ENCODE peak calls at places on chromosome 17, in five cellular contexts. One of them, this sample, is unnamed.

GRCh38 chr17:28193241-28193640 is 125.8 kb upstream of the TMEM97 start:
- DNase-seq in cardiac muscle cell: no peak
- DNase-seq in colonic mucosa: peak; percentile 27
- DNase-seq in transverse colon: peak; percentile 21
- DNase-seq in heart right ventricle: peak; percentile 4
- DNase-seq in this sample: peak; percentile 42

GRCh38 chr17:51336112-51336822 is 75.9 kb downstream of the UTP18 start:
- DNase-seq in colonic mucosa: no peak
- DNase-seq in transverse colon: no peak
- DNase-seq in heart right ventricle: no peak
- DNase-seq in cardiac muscle cell: no peak
- DNase-seq in this sample: no peak

GRCh38 chr17:44628234-44629188 is 27.8 kb upstream of the MEIOC start:
- DNase-seq in heart right ventricle: peak; percentile 66
- DNase-seq in cardiac muscle cell: peak; percentile 69
- DNase-seq in colonic mucosa: peak; percentile 25
- DNase-seq in transverse colon: no peak
- DNase-seq in this sample: peak; percentile 71

GRCh38 chr17:42547001-42547461 is 5.7 kb upstream of the HSD17B1 start:
- DNase-seq in heart right ventricle: no peak
- DNase-seq in transverse colon: no peak
- DNase-seq in colonic mucosa: no peak
- DNase-seq in cardiac muscle cell: no peak
- DNase-seq in this sample: no peak

GRCh38 chr17:64056269-64057005 is 36.0 kb upstream of the ICAM2 start:
- DNase-seq in heart right ventricle: no peak
- DNase-seq in cardiac muscle cell: no peak
- DNase-seq in transverse colon: peak; percentile 27
- DNase-seq in colonic mucosa: no peak
- DNase-seq in this sample: no peak

GRCh38 chr17:72349508-72350472 is 229.0 kb downstream of the SOX9 start:
- DNase-seq in heart right ventricle: no peak
- DNase-seq in cardiac muscle cell: no peak
- DNase-seq in transverse colon: no peak
- DNase-seq in colonic mucosa: no peak
- DNase-seq in this sample: no peak

GRCh38 chr17:2253768-2254406 is 49.7 kb downstream of the SMG6 start:
- DNase-seq in colonic mucosa: no peak
- DNase-seq in heart right ventricle: no peak
- DNase-seq in transverse colon: no peak
- DNase-seq in cardiac muscle cell: no peak
- DNase-seq in this sample: no peak

GRCh38 chr17:63568563-63568962 is 18.3 kb downstream of the DCAF7 start:
- DNase-seq in cardiac muscle cell: no peak
- DNase-seq in colonic mucosa: no peak
- DNase-seq in heart right ventricle: no peak
- DNase-seq in transverse colon: no peak
- DNase-seq in this sample: no peak

GRCh38 chr17:8630227-8630801 is at the start of gene MYH10:
- DNase-seq in transverse colon: peak; percentile 15
- DNase-seq in heart right ventricle: no peak
- DNase-seq in colonic mucosa: no peak
- DNase-seq in cardiac muscle cell: no peak
- DNase-seq in this sample: peak; percentile 26

GRCh38 chr17:2017274-2017941 is 7.7 kb downstream of the RTN4RL1 start:
- DNase-seq in colonic mucosa: no peak
- DNase-seq in heart right ventricle: no peak
- DNase-seq in cardiac muscle cell: no peak
- DNase-seq in transverse colon: no peak
- DNase-seq in this sample: no peak

GRCh38 chr17:82737981-82738877 is 2.8 kb downstream of the FN3K start:
- DNase-seq in heart right ventricle: peak; percentile 85
- DNase-seq in transverse colon: no peak
- DNase-seq in colonic mucosa: no peak
- DNase-seq in cardiac muscle cell: peak; percentile 56
- DNase-seq in this sample: peak; percentile 92

GRCh38 chr17:21161498-21162393 is 35.0 kb downstream of the DHRS7B start:
- DNase-seq in cardiac muscle cell: peak; percentile 64
- DNase-seq in heart right ventricle: no peak
- DNase-seq in transverse colon: no peak
- DNase-seq in colonic mucosa: no peak
- DNase-seq in this sample: no peak

GRCh38 chr17:60506312-60506711 is 19.7 kb downstream of the APPBP2 start:
- DNase-seq in cardiac muscle cell: peak; percentile 53
- DNase-seq in heart right ventricle: no peak
- DNase-seq in transverse colon: no peak
- DNase-seq in colonic mucosa: no peak
- DNase-seq in this sample: no peak

GRCh38 chr17:43556292-43556691 is 10.2 kb upstream of the ETV4 start:
- DNase-seq in heart right ventricle: no peak
- DNase-seq in transverse colon: peak; percentile 79
- DNase-seq in cardiac muscle cell: peak; percentile 32
- DNase-seq in colonic mucosa: peak; percentile 79
- DNase-seq in this sample: no peak

GRCh38 chr17:57584050-57584551 is 161.0 kb downstream of the CCDC182 start:
- DNase-seq in cardiac muscle cell: peak; percentile 13
- DNase-seq in colonic mucosa: no peak
- DNase-seq in heart right ventricle: no peak
- DNase-seq in transverse colon: no peak
- DNase-seq in this sample: no peak

GRCh38 chr17:58224315-58224714 is 5.3 kb upstream of the MKS1 start:
- DNase-seq in colonic mucosa: no peak
- DNase-seq in transverse colon: no peak
- DNase-seq in cardiac muscle cell: peak; percentile 55
- DNase-seq in heart right ventricle: no peak
- DNase-seq in this sample: no peak

GRCh38 chr17:6558276-6558675 is 1.9 kb upstream of the PITPNM3 start:
- DNase-seq in heart right ventricle: no peak
- DNase-seq in colonic mucosa: no peak
- DNase-seq in transverse colon: no peak
- DNase-seq in cardiac muscle cell: no peak
- DNase-seq in this sample: no peak

GRCh38 chr17:2383628-2384167 is 17.2 kb downstream of the MNT start:
- DNase-seq in heart right ventricle: no peak
- DNase-seq in transverse colon: no peak
- DNase-seq in cardiac muscle cell: no peak
- DNase-seq in colonic mucosa: no peak
- DNase-seq in this sample: no peak

DNA sequence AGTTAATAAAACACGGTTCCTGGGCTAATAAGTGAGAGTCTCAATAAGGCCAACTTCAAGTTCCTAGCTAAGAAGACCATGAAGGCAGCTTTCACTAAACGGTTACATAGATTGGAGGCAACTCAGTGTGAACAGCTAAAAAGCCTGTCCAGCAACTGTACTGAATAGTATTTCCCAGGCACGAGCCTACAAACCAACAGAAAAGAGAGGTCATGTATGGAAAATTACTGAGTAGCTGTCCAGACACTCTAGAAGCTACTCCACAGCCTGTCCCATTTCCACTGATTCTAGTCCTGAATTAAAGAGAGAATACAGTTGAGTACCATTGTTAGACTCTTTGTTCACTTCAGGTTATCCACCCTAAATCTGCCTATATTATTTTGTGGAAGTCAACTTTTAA is 36.5 kb upstream of the C17orf78 start:
- DNase-seq in cardiac muscle cell: peak; percentile 8
- DNase-seq in transverse colon: no peak
- DNase-seq in heart right ventricle: no peak
- DNase-seq in colonic mucosa: no peak
- DNase-seq in this sample: no peak
- TF ChIP-seq CTCF in cardiac muscle cell: no peak
- TF ChIP-seq CTCF in transverse colon: no peak
- TF ChIP-seq CTCF in heart right ventricle: no peak
- TF ChIP-seq CTCF in colonic mucosa: no peak
- TF ChIP-seq CTCF in this sample: no peak

DNA sequence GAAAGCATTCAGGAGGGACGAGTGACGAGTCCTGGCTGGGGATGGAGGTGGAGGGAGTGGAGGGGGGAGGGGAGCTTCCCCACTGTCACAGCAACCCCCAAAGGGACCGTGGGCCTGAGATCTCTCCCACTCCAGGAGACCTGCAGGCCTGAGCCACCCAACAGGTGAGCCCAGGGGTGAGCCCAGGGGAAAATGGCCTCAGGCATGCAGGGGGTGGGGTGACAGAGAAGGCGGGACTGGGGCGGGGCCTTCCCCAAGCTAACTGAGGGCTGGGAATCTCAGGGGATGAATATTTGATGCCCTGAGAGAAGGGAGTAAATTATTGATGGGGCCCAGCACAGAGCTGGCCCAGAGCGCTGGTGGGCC is 2.4 kb downstream of the USH1G start:
- DNase-seq in heart right ventricle: no peak
- DNase-seq in cardiac muscle cell: no peak
- DNase-seq in colonic mucosa: no peak
- DNase-seq in transverse colon: no peak
- DNase-seq in this sample: no peak
- H3K27me3 ChIP-seq in heart right ventricle: peaks cover 93% of the 10 kb centered on the region
- H3K27me3 ChIP-seq in cardiac muscle cell: peaks cover 33% of the 10 kb centered on the region
- H3K27me3 ChIP-seq in colonic mucosa: peaks cover 58% of the 10 kb centered on the region
- H3K27me3 ChIP-seq in transverse colon: peaks cover 71% of the 10 kb centered on the region
- H3K27me3 ChIP-seq in this sample: no peaks in the 10 kb centered on the region

GRCh38 chr17:31856750-31857149 is 2.3 kb downstream of the COPRS start:
- DNase-seq in cardiac muscle cell: no peak
- DNase-seq in transverse colon: no peak
- DNase-seq in heart right ventricle: no peak
- DNase-seq in colonic mucosa: no peak
- DNase-seq in this sample: no peak

GRCh38 chr17:31859487-31860008 is 504 bp upstream of the COPRS start:
- DNase-seq in cardiac muscle cell: no peak
- DNase-seq in colonic mucosa: no peak
- DNase-seq in heart right ventricle: no peak
- DNase-seq in transverse colon: no peak
- DNase-seq in this sample: no peak

GRCh38 chr17:31854672-31855071 is 4.4 kb downstream of the COPRS start:
- DNase-seq in colonic mucosa: no peak
- DNase-seq in cardiac muscle cell: peak; percentile 59
- DNase-seq in transverse colon: no peak
- DNase-seq in heart right ventricle: no peak
- DNase-seq in this sample: no peak

GRCh38 chr17:31858647-31859486 is at the start of gene COPRS:
- DNase-seq in cardiac muscle cell: peak; percentile 93
- DNase-seq in colonic mucosa: peak; percentile 89
- DNase-seq in heart right ventricle: peak; percentile 90
- DNase-seq in transverse colon: peak; percentile 91
- DNase-seq in this sample: peak; percentile 92

DNA sequence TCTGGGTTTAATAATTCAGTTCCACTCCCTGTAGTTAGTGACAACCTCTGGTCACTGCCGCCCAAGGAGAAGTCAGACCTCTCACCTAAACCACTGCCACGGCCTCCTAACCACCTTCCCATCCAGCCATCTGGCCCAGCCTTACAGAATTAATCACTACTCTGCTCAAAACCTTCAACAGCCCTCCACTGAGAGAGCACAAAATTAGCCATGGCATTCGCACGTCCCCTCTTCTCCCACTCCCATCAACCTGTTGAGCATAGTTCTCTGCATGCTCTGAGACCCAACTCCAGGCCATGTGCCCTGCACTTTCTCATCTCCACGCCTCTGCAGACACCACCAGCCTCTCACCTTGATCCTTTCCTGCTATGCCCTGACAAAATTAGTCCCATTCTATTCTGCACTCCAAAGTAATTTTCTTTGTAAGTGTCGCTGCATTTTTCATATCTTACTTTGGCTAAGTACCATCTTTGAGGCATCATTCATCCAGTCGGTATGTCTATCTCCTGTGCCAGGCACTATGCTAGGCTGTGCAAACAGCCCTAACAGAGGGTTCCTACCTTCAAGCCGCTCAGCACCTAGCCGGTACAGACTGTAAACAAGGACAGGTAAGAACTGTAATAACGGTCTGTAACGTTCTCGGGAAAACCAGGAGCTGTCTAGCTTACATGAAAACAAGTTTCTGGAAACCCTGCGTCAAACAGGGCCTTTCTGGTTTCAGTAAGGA is 961 bp downstream of the COPRS start:
- DNase-seq in cardiac muscle cell: no peak
- DNase-seq in transverse colon: no peak
- DNase-seq in colonic mucosa: no peak
- DNase-seq in heart right ventricle: no peak
- DNase-seq in this sample: no peak
- TF ChIP-seq CTCF in cardiac muscle cell: no peak
- TF ChIP-seq CTCF in transverse colon: no peak
- TF ChIP-seq CTCF in colonic mucosa: no peak
- TF ChIP-seq CTCF in heart right ventricle: no peak
- TF ChIP-seq CTCF in this sample: no peak

DNA sequence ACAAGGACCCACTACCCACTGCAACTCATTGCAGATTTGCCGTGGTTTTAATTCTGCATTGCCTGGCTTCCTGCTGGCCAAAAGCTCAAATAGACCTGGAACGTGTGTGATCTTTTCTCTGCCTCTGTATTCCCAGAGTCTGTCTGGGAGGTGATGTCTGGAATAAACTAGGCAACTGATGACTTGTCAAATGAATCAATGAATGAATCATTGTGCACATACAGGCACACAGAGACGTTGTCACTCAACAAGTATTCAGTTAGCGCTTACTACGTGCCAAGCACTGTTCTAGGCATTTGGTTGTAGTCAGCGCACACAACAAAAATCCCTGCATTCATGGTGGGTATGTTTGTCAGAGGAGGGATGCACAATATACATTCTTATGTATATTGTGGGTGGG is 8.9 kb downstream of the TMEM132E start:
- DNase-seq in cardiac muscle cell: no peak
- DNase-seq in colonic mucosa: no peak
- DNase-seq in transverse colon: no peak
- DNase-seq in heart right ventricle: no peak
- DNase-seq in this sample: no peak
- H3K27me3 ChIP-seq in cardiac muscle cell: peaks cover 48% of the 10 kb centered on the region
- H3K27me3 ChIP-seq in colonic mucosa: peaks cover 7% of the 10 kb centered on the region
- H3K27me3 ChIP-seq in transverse colon: peaks cover 36% of the 10 kb centered on the region
- H3K27me3 ChIP-seq in heart right ventricle: peaks cover 68% of the 10 kb centered on the region
- H3K27me3 ChIP-seq in this sample: no peaks in the 10 kb centered on the region

GRCh38 chr17:17783121-17783824 is 53.5 kb downstream of the SREBF1 start:
- DNase-seq in heart right ventricle: peak; percentile 86
- DNase-seq in colonic mucosa: peak; percentile 78
- DNase-seq in cardiac muscle cell: peak; percentile 47
- DNase-seq in transverse colon: peak; percentile 60
- DNase-seq in this sample: peak; percentile 82
- TF ChIP-seq CTCF in heart right ventricle: no peak
- TF ChIP-seq CTCF in colonic mucosa: no peak
- TF ChIP-seq CTCF in cardiac muscle cell: no peak
- TF ChIP-seq CTCF in transverse colon: no peak
- TF ChIP-seq CTCF in this sample: no peak